ENCODE peak calls at places on chromosomes 12 and 14, in six cellular contexts. One of them, this sample, is unnamed. For H3K4me1, the result is how much of the 10 kb centered on the place peaks cover.

GRCh38 chr12:47591387-47591786 is 114.4 kb downstream of the RPAP3 start:
- DNase-seq in mesenchymal stem cell: no peak
- DNase-seq in IMR-90: no peak
- DNase-seq in H1: no peak
- DNase-seq in neuronal stem cell: no peak
- DNase-seq in H9: no peak
- DNase-seq in this sample: no peak

GRCh38 chr12:67910360-67911292 is 78.6 kb upstream of the IFNG-AS1 start:
- DNase-seq in mesenchymal stem cell: peak
- DNase-seq in H1: no peak
- DNase-seq in IMR-90: peak
- DNase-seq in H9: no peak
- DNase-seq in neuronal stem cell: no peak
- DNase-seq in this sample: no peak

GRCh38 chr12:49037111-49037946 is 18.8 kb upstream of the PRKAG1 start:
- DNase-seq in IMR-90: no peak
- DNase-seq in mesenchymal stem cell: no peak
- DNase-seq in H9: no peak
- DNase-seq in H1: no peak
- DNase-seq in neuronal stem cell: no peak
- DNase-seq in this sample: no peak

GRCh38 chr14:105137481-105138020 is 31.0 kb downstream of the JAG2 start:
- DNase-seq in H1: no peak
- DNase-seq in mesenchymal stem cell: no peak
- DNase-seq in IMR-90: no peak
- DNase-seq in H9: peak
- DNase-seq in neuronal stem cell: no peak
- DNase-seq in this sample: no peak

GRCh38 chr14:87863047-87863446 is 129.9 kb downstream of the GALC start:
- DNase-seq in IMR-90: no peak
- DNase-seq in H9: no peak
- DNase-seq in H1: no peak
- DNase-seq in mesenchymal stem cell: no peak
- DNase-seq in neuronal stem cell: no peak
- DNase-seq in this sample: no peak

GRCh38 chr14:69695664-69696527 is 71.0 kb upstream of the SRSF5 start:
- DNase-seq in IMR-90: peak
- DNase-seq in H1: no peak
- DNase-seq in neuronal stem cell: no peak
- DNase-seq in mesenchymal stem cell: no peak
- DNase-seq in H9: no peak
- DNase-seq in this sample: peak

GRCh38 chr12:9115731-9116689 is at the start of gene A2M:
- DNase-seq in IMR-90: no peak
- DNase-seq in H9: no peak
- DNase-seq in mesenchymal stem cell: peak
- DNase-seq in H1: no peak
- DNase-seq in neuronal stem cell: no peak
- DNase-seq in this sample: no peak

GRCh38 chr14:42664185-42664584 is 1057.5 kb downstream of the LRFN5 start:
- DNase-seq in IMR-90: no peak
- DNase-seq in mesenchymal stem cell: no peak
- DNase-seq in H9: no peak
- DNase-seq in neuronal stem cell: no peak
- DNase-seq in H1: no peak
- DNase-seq in this sample: peak

GRCh38 chr12:65938807-65939206 is 114.5 kb downstream of the HMGA2 start:
- DNase-seq in mesenchymal stem cell: no peak
- DNase-seq in neuronal stem cell: no peak
- DNase-seq in H1: no peak
- DNase-seq in IMR-90: no peak
- DNase-seq in H9: no peak
- DNase-seq in this sample: no peak
- H2BK15ac ChIP-seq in mesenchymal stem cell: no peak
- H2BK15ac ChIP-seq in neuronal stem cell: no peak
- H2BK15ac ChIP-seq in H1: no peak
- H2BK15ac ChIP-seq in IMR-90: no peak
- H2BK15ac ChIP-seq in H9: no peak
- H2BK15ac ChIP-seq in this sample: no peak

GRCh38 chr12:24363177-24363754 is 413.8 kb upstream of the SOX5 start:
- DNase-seq in mesenchymal stem cell: no peak
- DNase-seq in IMR-90: no peak
- DNase-seq in neuronal stem cell: no peak
- DNase-seq in H9: no peak
- DNase-seq in H1: no peak
- DNase-seq in this sample: no peak
- H3K4me1 ChIP-seq in mesenchymal stem cell: under half
- H3K4me1 ChIP-seq in IMR-90: under half
- H3K4me1 ChIP-seq in neuronal stem cell: under half
- H3K4me1 ChIP-seq in H9: under half
- H3K4me1 ChIP-seq in H1: under half
- H3K4me1 ChIP-seq in this sample: under half

GRCh38 chr12:52651726-52652261 is at the start of gene KRT2:
- DNase-seq in IMR-90: no peak
- DNase-seq in H9: peak
- DNase-seq in neuronal stem cell: no peak
- DNase-seq in H1: no peak
- DNase-seq in mesenchymal stem cell: no peak
- DNase-seq in this sample: no peak
- H2BK15ac ChIP-seq in IMR-90: no peak
- H2BK15ac ChIP-seq in H9: no peak
- H2BK15ac ChIP-seq in neuronal stem cell: no peak
- H2BK15ac ChIP-seq in H1: no peak
- H2BK15ac ChIP-seq in mesenchymal stem cell: no peak
- H2BK15ac ChIP-seq in this sample: no peak

GRCh38 chr14:103404032-103404918 is 19.1 kb downstream of the MARK3 start:
- DNase-seq in neuronal stem cell: no peak
- DNase-seq in H9: no peak
- DNase-seq in IMR-90: peak
- DNase-seq in H1: no peak
- DNase-seq in mesenchymal stem cell: peak
- DNase-seq in this sample: no peak

GRCh38 chr14:103401223-103402214 is 16.3 kb downstream of the MARK3 start:
- DNase-seq in H1: no peak
- DNase-seq in IMR-90: peak
- DNase-seq in neuronal stem cell: no peak
- DNase-seq in mesenchymal stem cell: peak
- DNase-seq in H9: no peak
- DNase-seq in this sample: peak

GRCh38 chr14:103404920-103405319 is 19.7 kb downstream of the MARK3 start:
- DNase-seq in H1: no peak
- DNase-seq in neuronal stem cell: no peak
- DNase-seq in mesenchymal stem cell: no peak
- DNase-seq in IMR-90: no peak
- DNase-seq in H9: no peak
- DNase-seq in this sample: no peak

GRCh38 chr14:103400537-103400936 is 15.3 kb downstream of the MARK3 start:
- DNase-seq in neuronal stem cell: no peak
- DNase-seq in IMR-90: no peak
- DNase-seq in mesenchymal stem cell: no peak
- DNase-seq in H1: no peak
- DNase-seq in H9: no peak
- DNase-seq in this sample: no peak

GRCh38 chr14:103402700-103403099 is 17.5 kb downstream of the MARK3 start:
- DNase-seq in neuronal stem cell: no peak
- DNase-seq in H1: no peak
- DNase-seq in IMR-90: peak
- DNase-seq in mesenchymal stem cell: peak
- DNase-seq in H9: no peak
- DNase-seq in this sample: peak
- H3K4me1 ChIP-seq in neuronal stem cell: under half
- H3K4me1 ChIP-seq in H1: under half
- H3K4me1 ChIP-seq in IMR-90: under half
- H3K4me1 ChIP-seq in mesenchymal stem cell: under half
- H3K4me1 ChIP-seq in H9: under half
- H3K4me1 ChIP-seq in this sample: under half

DNA sequence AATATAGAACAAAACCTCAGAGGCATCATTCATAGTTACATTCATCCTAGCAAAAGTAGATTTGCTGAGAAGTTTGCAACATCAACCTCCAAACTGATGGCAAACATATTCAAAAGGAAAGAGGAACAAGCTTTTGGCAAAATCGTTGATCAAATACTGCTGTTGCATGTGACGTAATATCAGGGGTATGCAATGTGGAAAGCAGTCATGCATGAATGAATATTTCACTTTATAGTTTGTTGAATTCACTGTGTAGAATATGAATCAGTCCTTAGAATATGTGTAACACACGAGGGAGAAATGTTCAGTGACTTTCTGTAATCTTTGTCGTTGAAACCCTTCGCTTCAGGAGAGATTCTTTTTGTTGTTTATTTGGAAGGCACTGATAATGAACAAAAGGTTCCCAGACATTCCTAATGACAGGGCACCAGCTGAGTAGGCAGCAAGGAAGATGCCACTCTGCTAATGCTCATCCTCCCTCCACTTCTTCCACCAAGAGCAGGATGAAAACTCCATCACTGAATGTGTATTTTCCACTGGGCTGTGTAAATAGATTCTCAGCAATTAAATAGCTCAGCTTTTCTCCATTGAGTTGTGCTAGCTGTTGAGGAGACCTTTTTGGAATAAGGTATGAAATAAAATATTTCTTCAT is 126.1 kb downstream of the PELI2 start:
- DNase-seq in H1: no peak
- DNase-seq in H9: no peak
- DNase-seq in neuronal stem cell: no peak
- DNase-seq in mesenchymal stem cell: no peak
- DNase-seq in IMR-90: peak
- DNase-seq in this sample: no peak
- H2BK15ac ChIP-seq in H1: no peak
- H2BK15ac ChIP-seq in H9: no peak
- H2BK15ac ChIP-seq in neuronal stem cell: no peak
- H2BK15ac ChIP-seq in mesenchymal stem cell: no peak
- H2BK15ac ChIP-seq in IMR-90: peak
- H2BK15ac ChIP-seq in this sample: no peak

GRCh38 chr12:89863968-89864367 is 155.3 kb upstream of the ATP2B1 start:
- DNase-seq in H9: no peak
- DNase-seq in IMR-90: no peak
- DNase-seq in H1: no peak
- DNase-seq in mesenchymal stem cell: no peak
- DNase-seq in neuronal stem cell: no peak
- DNase-seq in this sample: no peak
- H3K4me1 ChIP-seq in H9: under half
- H3K4me1 ChIP-seq in IMR-90: under half
- H3K4me1 ChIP-seq in H1: under half
- H3K4me1 ChIP-seq in mesenchymal stem cell: under half
- H3K4me1 ChIP-seq in neuronal stem cell: under half
- H3K4me1 ChIP-seq in this sample: under half

GRCh38 chr14:33026850-33027420 is 88.3 kb downstream of the NPAS3 start:
- DNase-seq in H1: no peak
- DNase-seq in H9: no peak
- DNase-seq in mesenchymal stem cell: no peak
- DNase-seq in neuronal stem cell: no peak
- DNase-seq in IMR-90: no peak
- DNase-seq in this sample: no peak

GRCh38 chr14:33035795-33036194 is 97.1 kb downstream of the NPAS3 start:
- DNase-seq in mesenchymal stem cell: no peak
- DNase-seq in H1: no peak
- DNase-seq in H9: no peak
- DNase-seq in neuronal stem cell: no peak
- DNase-seq in IMR-90: no peak
- DNase-seq in this sample: no peak

GRCh38 chr14:33030406-33030805 is 91.7 kb downstream of the NPAS3 start:
- DNase-seq in IMR-90: no peak
- DNase-seq in H9: no peak
- DNase-seq in neuronal stem cell: no peak
- DNase-seq in mesenchymal stem cell: no peak
- DNase-seq in H1: no peak
- DNase-seq in this sample: no peak
- H2BK15ac ChIP-seq in IMR-90: no peak
- H2BK15ac ChIP-seq in H9: no peak
- H2BK15ac ChIP-seq in neuronal stem cell: no peak
- H2BK15ac ChIP-seq in mesenchymal stem cell: no peak
- H2BK15ac ChIP-seq in H1: no peak
- H2BK15ac ChIP-seq in this sample: no peak

DNA sequence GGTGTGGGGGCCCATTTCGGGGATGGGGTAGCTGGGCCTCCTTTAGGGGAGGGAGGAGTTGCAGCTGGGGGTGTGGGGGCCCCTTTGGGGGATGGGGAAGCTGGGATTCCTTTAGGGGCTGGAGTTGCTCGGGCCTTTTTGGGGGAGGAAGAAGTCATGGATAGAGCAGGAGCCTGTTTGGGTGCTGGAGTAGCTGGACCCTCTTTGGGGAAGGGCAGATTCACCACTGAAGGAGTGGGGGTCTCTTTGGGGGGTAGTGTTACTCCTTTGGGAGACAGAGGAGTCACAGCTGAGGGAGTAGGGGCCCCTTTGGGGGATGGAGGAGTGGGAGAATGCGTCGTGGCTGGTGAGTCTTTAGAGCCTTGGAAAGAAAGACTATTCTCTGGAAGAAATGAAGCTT is 6.5 kb downstream of the NACA start:
- DNase-seq in H9: no peak
- DNase-seq in IMR-90: no peak
- DNase-seq in H1: no peak
- DNase-seq in mesenchymal stem cell: no peak
- DNase-seq in neuronal stem cell: no peak
- DNase-seq in this sample: no peak
- H3K4me1 ChIP-seq in H9: under half
- H3K4me1 ChIP-seq in IMR-90: under half
- H3K4me1 ChIP-seq in H1: under half
- H3K4me1 ChIP-seq in mesenchymal stem cell: under half
- H3K4me1 ChIP-seq in neuronal stem cell: under half
- H3K4me1 ChIP-seq in this sample: under half